ENCODE peak calls at places on chromosome 1, in seven cellular contexts. One of them, this sample, is unnamed.
A peak's percentile ranks its signal among the peaks of the same experiment; 100 is the strongest.

GRCh38 chr1:5711079-5711478 is 281.1 kb downstream of the NPHP4 start:
- DNase-seq in SK-N-SH: no peak
- DNase-seq in NT2/D1: no peak
- DNase-seq in HCT116: no peak
- DNase-seq in HepG2: no peak
- DNase-seq in H1: no peak
- DNase-seq in K562: no peak
- DNase-seq in this sample: no peak

GRCh38 chr1:201911827-201912571 is 23.3 kb downstream of the SHISA4 start:
- DNase-seq in HepG2: no peak
- DNase-seq in SK-N-SH: no peak
- DNase-seq in K562: no peak
- DNase-seq in H1: no peak
- DNase-seq in NT2/D1: no peak
- DNase-seq in HCT116: no peak
- DNase-seq in this sample: no peak

GRCh38 chr1:25944986-25945385 is 38.8 kb upstream of the STMN1 start:
- DNase-seq in K562: no peak
- DNase-seq in H1: no peak
- DNase-seq in HepG2: peak; percentile 8
- DNase-seq in NT2/D1: no peak
- DNase-seq in HCT116: no peak
- DNase-seq in SK-N-SH: no peak
- DNase-seq in this sample: no peak

GRCh38 chr1:180424848-180425457 is 77.4 kb downstream of the ACBD6 start:
- DNase-seq in SK-N-SH: no peak
- DNase-seq in H1: no peak
- DNase-seq in HCT116: no peak
- DNase-seq in NT2/D1: peak; percentile 11
- DNase-seq in HepG2: no peak
- DNase-seq in K562: no peak
- DNase-seq in this sample: peak; percentile 11

GRCh38 chr1:77900687-77901293 is 12.4 kb downstream of the NEXN start:
- DNase-seq in NT2/D1: peak; percentile 69
- DNase-seq in K562: peak; percentile 12
- DNase-seq in HCT116: peak; percentile 53
- DNase-seq in HepG2: peak; percentile 42
- DNase-seq in H1: no peak
- DNase-seq in SK-N-SH: peak; percentile 43
- DNase-seq in this sample: peak; percentile 11

GRCh38 chr1:210407207-210407886 is 78.6 kb downstream of the HHAT start:
- DNase-seq in K562: peak; percentile 72
- DNase-seq in H1: peak; percentile 95
- DNase-seq in NT2/D1: peak; percentile 74
- DNase-seq in HCT116: peak; percentile 27
- DNase-seq in SK-N-SH: peak; percentile 70
- DNase-seq in HepG2: peak; percentile 15
- DNase-seq in this sample: no peak

GRCh38 chr1:6157528-6158174 is 22.5 kb downstream of the CHD5 start:
- DNase-seq in H1: no peak
- DNase-seq in SK-N-SH: no peak
- DNase-seq in K562: peak; percentile 58
- DNase-seq in HepG2: peak; percentile 89
- DNase-seq in NT2/D1: no peak
- DNase-seq in HCT116: peak; percentile 75
- DNase-seq in this sample: no peak

GRCh38 chr1:21941370-21941769 is 4.3 kb upstream of the HSPG2 start:
- DNase-seq in HCT116: no peak
- DNase-seq in K562: no peak
- DNase-seq in NT2/D1: no peak
- DNase-seq in HepG2: no peak
- DNase-seq in H1: no peak
- DNase-seq in SK-N-SH: no peak
- DNase-seq in this sample: no peak

GRCh38 chr1:167683641-167684502 is 37.9 kb upstream of the MPZL1 start:
- DNase-seq in K562: no peak
- DNase-seq in NT2/D1: peak; percentile 78
- DNase-seq in HCT116: no peak
- DNase-seq in HepG2: no peak
- DNase-seq in H1: peak; percentile 73
- DNase-seq in SK-N-SH: peak; percentile 54
- DNase-seq in this sample: no peak

GRCh38 chr1:92473781-92474495 is 12.8 kb downstream of the GFI1 start:
- DNase-seq in H1: no peak
- DNase-seq in HepG2: no peak
- DNase-seq in SK-N-SH: no peak
- DNase-seq in HCT116: no peak
- DNase-seq in NT2/D1: no peak
- DNase-seq in K562: no peak
- DNase-seq in this sample: no peak

GRCh38 chr1:238953448-238953847 is 432.9 kb upstream of the CHRM3 start:
- DNase-seq in HepG2: no peak
- DNase-seq in NT2/D1: no peak
- DNase-seq in HCT116: no peak
- DNase-seq in SK-N-SH: no peak
- DNase-seq in H1: no peak
- DNase-seq in K562: no peak
- DNase-seq in this sample: no peak

GRCh38 chr1:2416403-2416802 is 4.0 kb upstream of the PEX10 start:
- DNase-seq in SK-N-SH: no peak
- DNase-seq in HCT116: no peak
- DNase-seq in NT2/D1: no peak
- DNase-seq in K562: no peak
- DNase-seq in HepG2: no peak
- DNase-seq in H1: no peak
- DNase-seq in this sample: no peak

GRCh38 chr1:19405761-19406481 is 79.4 kb downstream of the CAPZB start:
- DNase-seq in HepG2: no peak
- DNase-seq in SK-N-SH: peak; percentile 72
- DNase-seq in H1: no peak
- DNase-seq in NT2/D1: no peak
- DNase-seq in K562: peak; percentile 42
- DNase-seq in HCT116: no peak
- DNase-seq in this sample: no peak

GRCh38 chr1:85708826-85709222 is 591 bp upstream of the ZNHIT6 start:
- DNase-seq in K562: peak; percentile 46
- DNase-seq in H1: no peak
- DNase-seq in HepG2: peak; percentile 27
- DNase-seq in HCT116: no peak
- DNase-seq in NT2/D1: no peak
- DNase-seq in SK-N-SH: no peak
- DNase-seq in this sample: no peak

GRCh38 chr1:88175631-88176226 is 508.3 kb upstream of the PKN2 start:
- DNase-seq in HCT116: peak; percentile 6
- DNase-seq in NT2/D1: no peak
- DNase-seq in K562: no peak
- DNase-seq in H1: no peak
- DNase-seq in SK-N-SH: no peak
- DNase-seq in HepG2: peak; percentile 99
- DNase-seq in this sample: no peak

GRCh38 chr1:236673284-236673919 is 12.9 kb upstream of the ACTN2 start:
- DNase-seq in HepG2: no peak
- DNase-seq in NT2/D1: no peak
- DNase-seq in SK-N-SH: no peak
- DNase-seq in K562: no peak
- DNase-seq in HCT116: no peak
- DNase-seq in H1: no peak
- DNase-seq in this sample: no peak

GRCh38 chr1:17212487-17213121 is 7.7 kb downstream of the PADI1 start:
- DNase-seq in HepG2: no peak
- DNase-seq in HCT116: no peak
- DNase-seq in NT2/D1: peak; percentile 20
- DNase-seq in K562: no peak
- DNase-seq in SK-N-SH: peak; percentile 47
- DNase-seq in H1: no peak
- DNase-seq in this sample: no peak

DNA sequence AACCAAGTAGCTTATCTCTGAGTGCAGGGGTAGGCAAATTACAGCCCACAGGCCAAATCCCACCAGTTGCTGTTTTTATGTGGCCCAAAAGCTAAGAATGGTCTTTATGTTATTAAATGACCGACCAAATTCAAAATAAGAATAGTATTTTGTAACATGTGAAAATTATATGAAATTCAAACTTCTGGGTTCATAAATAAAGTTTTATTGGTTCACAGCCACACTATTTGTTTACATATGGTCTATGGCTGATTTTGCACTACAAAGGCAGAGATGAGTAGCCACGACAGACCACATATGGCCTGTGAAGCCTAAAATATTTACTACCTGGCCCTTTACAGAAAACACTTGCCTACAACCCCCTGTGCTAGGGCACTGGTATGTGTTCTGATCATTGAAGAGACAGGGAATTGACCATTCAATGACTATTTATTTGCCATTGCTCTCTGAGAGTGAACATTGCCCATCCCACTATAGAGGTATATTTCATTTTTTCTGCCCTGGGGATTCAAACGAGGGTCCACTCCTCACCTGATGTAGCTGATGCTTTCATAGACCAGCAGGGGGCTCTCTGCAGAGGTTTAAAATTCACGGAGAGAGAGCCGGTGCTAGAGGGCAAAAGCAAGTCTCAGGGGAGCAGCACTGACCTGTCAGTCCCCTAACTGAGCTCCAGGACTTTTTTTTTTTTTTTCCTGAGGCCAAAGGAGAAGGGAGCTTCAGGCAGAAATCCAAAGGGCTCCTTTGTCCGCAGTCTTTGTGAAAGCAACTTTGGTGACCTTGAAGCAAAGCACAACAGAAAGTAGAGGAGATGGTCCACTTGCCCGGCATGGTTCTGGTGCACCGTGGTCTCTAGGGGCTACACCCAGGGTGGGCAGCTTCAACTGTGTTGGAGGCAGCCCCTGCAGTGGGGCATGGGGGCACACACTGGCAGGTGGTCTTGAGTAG is 7.3 kb upstream of the GNL2 start:
- DNase-seq in SK-N-SH: peak; percentile 74
- DNase-seq in HCT116: no peak
- DNase-seq in NT2/D1: peak; percentile 55
- DNase-seq in K562: peak; percentile 69
- DNase-seq in H1: peak; percentile 52
- DNase-seq in HepG2: peak; percentile 59
- DNase-seq in this sample: no peak
- TF ChIP-seq YY1 in SK-N-SH: no peak
- TF ChIP-seq YY1 in HCT116: no peak
- TF ChIP-seq YY1 in NT2/D1: no peak
- TF ChIP-seq YY1 in K562: no peak
- TF ChIP-seq YY1 in H1: no peak
- TF ChIP-seq YY1 in HepG2: no peak
- TF ChIP-seq YY1 in this sample: peak; percentile 34

DNA sequence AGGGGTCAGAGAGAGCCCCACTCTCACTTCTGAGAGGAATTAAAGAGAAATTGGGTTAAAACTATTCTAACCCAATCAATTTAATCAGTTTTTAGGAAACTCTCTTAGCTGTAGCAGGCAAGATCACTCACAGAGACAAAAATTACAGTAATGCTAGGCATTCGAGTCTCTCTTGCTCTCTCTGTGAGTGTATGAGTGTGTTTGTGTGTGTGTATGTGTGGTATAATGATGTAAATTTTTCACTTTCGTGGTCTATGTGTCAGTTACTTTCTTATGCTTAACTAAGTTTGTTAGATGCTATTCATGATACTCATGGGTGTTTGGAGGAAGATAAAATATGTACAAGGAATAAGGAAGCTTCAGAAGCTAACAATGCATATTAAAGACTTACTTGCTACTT is 131.3 kb downstream of the FASLG start:
- DNase-seq in HepG2: no peak
- DNase-seq in K562: no peak
- DNase-seq in NT2/D1: no peak
- DNase-seq in HCT116: no peak
- DNase-seq in SK-N-SH: no peak
- DNase-seq in H1: no peak
- DNase-seq in this sample: no peak
- TF ChIP-seq YY1 in HepG2: no peak
- TF ChIP-seq YY1 in K562: no peak
- TF ChIP-seq YY1 in NT2/D1: no peak
- TF ChIP-seq YY1 in HCT116: no peak
- TF ChIP-seq YY1 in SK-N-SH: no peak
- TF ChIP-seq YY1 in H1: no peak
- TF ChIP-seq YY1 in this sample: no peak

GRCh38 chr1:168977618-168978017 is 128.9 kb upstream of the ATP1B1 start:
- DNase-seq in H1: no peak
- DNase-seq in HCT116: no peak
- DNase-seq in NT2/D1: no peak
- DNase-seq in HepG2: no peak
- DNase-seq in K562: no peak
- DNase-seq in SK-N-SH: no peak
- DNase-seq in this sample: no peak

GRCh38 chr1:168972887-168973286 is 133.6 kb upstream of the ATP1B1 start:
- DNase-seq in HCT116: no peak
- DNase-seq in NT2/D1: no peak
- DNase-seq in H1: no peak
- DNase-seq in SK-N-SH: no peak
- DNase-seq in HepG2: no peak
- DNase-seq in K562: no peak
- DNase-seq in this sample: no peak

GRCh38 chr1:168972225-168972624 is 134.3 kb upstream of the ATP1B1 start:
- DNase-seq in SK-N-SH: no peak
- DNase-seq in HCT116: no peak
- DNase-seq in NT2/D1: no peak
- DNase-seq in H1: no peak
- DNase-seq in K562: no peak
- DNase-seq in HepG2: no peak
- DNase-seq in this sample: no peak

GRCh38 chr1:168974117-168974516 is 132.4 kb upstream of the ATP1B1 start:
- DNase-seq in NT2/D1: no peak
- DNase-seq in K562: no peak
- DNase-seq in HCT116: no peak
- DNase-seq in SK-N-SH: no peak
- DNase-seq in H1: no peak
- DNase-seq in HepG2: no peak
- DNase-seq in this sample: no peak

GRCh38 chr1:168974611-168975010 is 131.9 kb upstream of the ATP1B1 start:
- DNase-seq in K562: no peak
- DNase-seq in HepG2: no peak
- DNase-seq in NT2/D1: no peak
- DNase-seq in SK-N-SH: no peak
- DNase-seq in HCT116: no peak
- DNase-seq in H1: no peak
- DNase-seq in this sample: no peak
- TF ChIP-seq YY1 in K562: no peak
- TF ChIP-seq YY1 in HepG2: no peak
- TF ChIP-seq YY1 in NT2/D1: no peak
- TF ChIP-seq YY1 in SK-N-SH: no peak
- TF ChIP-seq YY1 in HCT116: no peak
- TF ChIP-seq YY1 in H1: no peak
- TF ChIP-seq YY1 in this sample: no peak

DNA sequence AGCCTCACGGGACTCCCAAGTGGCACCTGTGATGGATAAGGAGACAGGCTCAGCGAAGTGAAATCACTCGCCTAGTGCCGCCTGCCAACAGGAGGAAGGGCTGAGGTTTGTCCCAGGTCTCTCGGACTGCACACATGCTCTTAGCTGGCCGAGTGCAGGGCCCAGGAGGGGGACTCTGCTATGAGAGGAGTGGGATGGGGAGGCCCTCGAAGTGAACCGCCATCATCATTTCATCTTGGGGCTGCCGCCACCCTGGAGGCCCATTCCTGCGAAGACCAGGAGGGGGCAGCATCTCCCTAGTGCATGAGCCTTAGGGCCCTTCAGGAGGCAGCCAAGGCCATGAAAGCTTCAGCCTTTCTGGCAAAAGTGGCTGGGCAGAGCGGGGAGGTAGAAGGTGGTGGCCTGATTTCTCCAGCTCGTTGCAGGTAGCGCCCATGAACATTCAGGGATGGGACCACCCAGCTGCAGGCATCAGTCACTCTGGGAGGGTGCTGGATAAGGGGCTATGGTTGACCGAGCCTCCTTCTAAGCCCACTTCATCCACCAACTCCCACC is 17.3 kb upstream of the RASSF5 start:
- DNase-seq in SK-N-SH: peak; percentile 87
- DNase-seq in HepG2: peak; percentile 35
- DNase-seq in K562: peak; percentile 94
- DNase-seq in H1: peak; percentile 97
- DNase-seq in HCT116: no peak
- DNase-seq in NT2/D1: peak; percentile 82
- DNase-seq in this sample: no peak
- TF ChIP-seq YY1 in SK-N-SH: peak; percentile 46
- TF ChIP-seq YY1 in HepG2: peak; percentile 13
- TF ChIP-seq YY1 in K562: peak; percentile 62
- TF ChIP-seq YY1 in H1: peak; percentile 80
- TF ChIP-seq YY1 in HCT116: peak; percentile 62
- TF ChIP-seq YY1 in NT2/D1: no peak
- TF ChIP-seq YY1 in this sample: peak; percentile 87